ENCODE peak calls at places on chromosomes 5 and 9, in nine cellular contexts. K is D341Med; N is tibial nerve; B is head of caudate nucleus; S is stimulated activated CD8-positive, alpha-beta memory T cell treated with anti-CD3 and anti-CD28 coated beads, Interleukin-15, amount 100 ng/mL, for 24 hours; I is naive thymus-derived CD8-positive, alpha-beta T cell; R is adrenal gland; X is GM19239; V is T-helper 1 cell. O is an unnamed sample.

GRCh38 chr5:60835554-60835953 is 8.5 kb downstream of the ELOVL7 start:
- DNase-seq in K (no peak), N (no peak), B (no peak), S (no peak), I (no peak), R (no peak), X (no peak), V (no peak), O (no peak)

GRCh38 chr5:112776301-112776856 is 38.7 kb downstream of the APC start:
- DNase-seq in K (no peak), N (no peak), B (no peak), S (no peak), I (no peak), R (no peak), X (no peak), V (no peak), O (no peak)

GRCh38 chr9:129558063-129558550 is 62.8 kb downstream of the C9orf50 start:
- DNase-seq in K (no peak), N (no peak), B (no peak), S (no peak), I (no peak), R (no peak), X (no peak), V (no peak), O (no peak)

GRCh38 chr5:6359941-6360683 is 18.2 kb downstream of the MED10 start:
- DNase-seq in K (no peak), N (no peak), B (no peak), S (no peak), I (no peak), R (no peak), X (no peak), V (no peak), O (no peak)

GRCh38 chr5:124654418-124654817 is 92.0 kb downstream of the ZNF608 start:
- DNase-seq in K (no peak), N (no peak), B (no peak), S (no peak), I (no peak), R (no peak), X (no peak), V (no peak), O (no peak)

GRCh38 chr5:40089269-40089668 is 590.4 kb upstream of the PTGER4 start:
- DNase-seq in K (no peak), N (no peak), B (no peak), S (no peak), I (no peak), R (no peak), X (no peak), V (no peak), O (no peak)

GRCh38 chr5:132662925-132663770 is 5.2 kb downstream of the IL13 start:
- DNase-seq in K (no peak), N (no peak), B (no peak), S (no peak), I (no peak), R (no peak), X (peak), V (no peak), O (no peak)

GRCh38 chr9:4691794-4692193 is 12.4 kb downstream of the CDC37L1 start:
- DNase-seq in K (no peak), N (no peak), B (no peak), S (no peak), I (no peak), R (no peak), X (no peak), V (no peak), O (no peak)

GRCh38 chr5:80668016-80668969 is 13.5 kb upstream of the DHFR start:
- DNase-seq in K (no peak), N (no peak), B (no peak), S (no peak), I (no peak), R (no peak), X (no peak), V (no peak), O (no peak)

GRCh38 chr5:484556-484955 is 39.7 kb downstream of the SLC9A3 start:
- DNase-seq in K (no peak), N (no peak), B (no peak), S (no peak), I (no peak), R (no peak), X (no peak), V (no peak), O (no peak)

GRCh38 chr5:168086736-168087135 is 204.7 kb upstream of the WWC1 start:
- DNase-seq in K (no peak), N (no peak), B (no peak), S (no peak), I (no peak), R (no peak), X (no peak), V (no peak), O (no peak)

GRCh38 chr9:34663296-34663590 is 786 bp upstream of the CCL27 start:
- DNase-seq in K (no peak), N (no peak), B (no peak), S (no peak), I (no peak), R (no peak), X (no peak), V (no peak), O (no peak)

GRCh38 chr5:153619706-153620105 is 129.2 kb downstream of the GRIA1 start:
- DNase-seq in K (no peak), N (no peak), B (no peak), S (no peak), I (no peak), R (no peak), X (no peak), V (no peak), O (no peak)

GRCh38 chr5:64505769-64506566 is at the start of gene RGS7BP:
- DNase-seq in K (peak), N (no peak), B (peak), S (no peak), I (no peak), R (peak), X (no peak), V (no peak), O (peak)

GRCh38 chr9:1429328-1429727 is 379.2 kb downstream of the DMRT2 start:
- DNase-seq in K (peak), N (no peak), B (no peak), S (no peak), I (no peak), R (no peak), X (no peak), V (no peak), O (no peak)

GRCh38 chr9:16484744-16485143 is 385.7 kb downstream of the BNC2 start:
- DNase-seq in K (no peak), N (no peak), B (no peak), S (no peak), I (no peak), R (no peak), X (no peak), V (no peak), O (no peak)

GRCh38 chr5:78720234-78720985 is 71.8 kb upstream of the LHFPL2 start:
- DNase-seq in K (no peak), N (no peak), B (no peak), S (no peak), I (no peak), R (no peak), X (no peak), V (no peak), O (no peak)

GRCh38 chr5:150511641-150512367 is 3.9 kb downstream of the NDST1 start:
- DNase-seq in K (no peak), N (peak), B (no peak), S (no peak), I (no peak), R (no peak), X (no peak), V (no peak), O (peak)

GRCh38 chr5:84274585-84275468 is 109.9 kb downstream of the EDIL3 start:
- DNase-seq in K (peak), N (no peak), B (peak), S (no peak), I (no peak), R (peak), X (no peak), V (no peak), O (peak)

GRCh38 chr5:80579050-80579449 is 9.0 kb upstream of the ANKRD34B start:
- DNase-seq in K (no peak), N (no peak), B (no peak), S (no peak), I (no peak), R (no peak), X (no peak), V (no peak), O (no peak)

GRCh38 chr5:154860123-154860522 is 1.7 kb downstream of the CNOT8 start:
- DNase-seq in K (no peak), N (no peak), B (no peak), S (no peak), I (no peak), R (peak), X (no peak), V (no peak), O (no peak)

GRCh38 chr9:104868687-104869404 is 59.1 kb downstream of the ABCA1 start:
- DNase-seq in K (no peak), N (peak), B (peak), S (no peak), I (no peak), R (peak), X (peak), V (no peak), O (peak)

O was measured in left cardiac atrium.